ENCODE peak calls at places on chromosomes 11 and 22, in six cellular contexts. One of them, this sample, is unnamed.
A peak's percentile ranks its signal among the peaks of the same experiment; 100 is the strongest.

GRCh38 chr22:19848298-19849224 is 6.1 kb downstream of the GNB1L start:
- DNase-seq in body of pancreas: peak; percentile 66
- DNase-seq in left ventricle myocardium inferior: no peak
- DNase-seq in ovary: no peak
- DNase-seq in endodermal cell: peak; percentile 47
- DNase-seq in effector memory CD4-positive, alpha-beta T cell: no peak
- DNase-seq in this sample: peak; percentile 85

GRCh38 chr11:38384568-38384967 is 1786.5 kb upstream of the RAG2 start:
- DNase-seq in effector memory CD4-positive, alpha-beta T cell: no peak
- DNase-seq in body of pancreas: no peak
- DNase-seq in left ventricle myocardium inferior: no peak
- DNase-seq in endodermal cell: no peak
- DNase-seq in ovary: no peak
- DNase-seq in this sample: no peak

GRCh38 chr22:24201681-24202590 is 20.6 kb downstream of the SUSD2 start:
- DNase-seq in body of pancreas: no peak
- DNase-seq in effector memory CD4-positive, alpha-beta T cell: no peak
- DNase-seq in left ventricle myocardium inferior: no peak
- DNase-seq in endodermal cell: no peak
- DNase-seq in ovary: no peak
- DNase-seq in this sample: no peak

GRCh38 chr11:32154275-32154674 is 63.4 kb downstream of the RCN1 start:
- DNase-seq in left ventricle myocardium inferior: no peak
- DNase-seq in effector memory CD4-positive, alpha-beta T cell: no peak
- DNase-seq in endodermal cell: no peak
- DNase-seq in body of pancreas: no peak
- DNase-seq in ovary: no peak
- DNase-seq in this sample: no peak

GRCh38 chr11:111823131-111823530 is 48.2 kb downstream of the ALG9 start:
- DNase-seq in endodermal cell: no peak
- DNase-seq in effector memory CD4-positive, alpha-beta T cell: no peak
- DNase-seq in ovary: no peak
- DNase-seq in left ventricle myocardium inferior: no peak
- DNase-seq in body of pancreas: no peak
- DNase-seq in this sample: no peak

GRCh38 chr22:48853627-48854240 is 973.9 kb downstream of the BRD1 start:
- DNase-seq in endodermal cell: no peak
- DNase-seq in left ventricle myocardium inferior: no peak
- DNase-seq in effector memory CD4-positive, alpha-beta T cell: no peak
- DNase-seq in body of pancreas: no peak
- DNase-seq in ovary: no peak
- DNase-seq in this sample: peak; percentile 13

GRCh38 chr11:45801723-45802315 is 3.1 kb upstream of the SLC35C1 start:
- DNase-seq in ovary: no peak
- DNase-seq in left ventricle myocardium inferior: no peak
- DNase-seq in body of pancreas: no peak
- DNase-seq in endodermal cell: no peak
- DNase-seq in effector memory CD4-positive, alpha-beta T cell: no peak
- DNase-seq in this sample: no peak

GRCh38 chr11:17529814-17530162 is 14.4 kb downstream of the USH1C start:
- DNase-seq in endodermal cell: no peak
- DNase-seq in effector memory CD4-positive, alpha-beta T cell: no peak
- DNase-seq in body of pancreas: no peak
- DNase-seq in left ventricle myocardium inferior: no peak
- DNase-seq in ovary: no peak
- DNase-seq in this sample: no peak

GRCh38 chr11:35303596-35304392 is 115.6 kb downstream of the SLC1A2 start:
- DNase-seq in body of pancreas: peak; percentile 59
- DNase-seq in effector memory CD4-positive, alpha-beta T cell: no peak
- DNase-seq in ovary: peak; percentile 59
- DNase-seq in left ventricle myocardium inferior: no peak
- DNase-seq in endodermal cell: no peak
- DNase-seq in this sample: peak; percentile 66

GRCh38 chr11:3155216-3155615 is 9.9 kb downstream of the OSBPL5 start:
- DNase-seq in effector memory CD4-positive, alpha-beta T cell: no peak
- DNase-seq in left ventricle myocardium inferior: peak; percentile 16
- DNase-seq in body of pancreas: no peak
- DNase-seq in endodermal cell: no peak
- DNase-seq in ovary: no peak
- DNase-seq in this sample: peak; percentile 13

GRCh38 chr11:3156661-3157311 is 8.3 kb downstream of the OSBPL5 start:
- DNase-seq in ovary: no peak
- DNase-seq in endodermal cell: no peak
- DNase-seq in effector memory CD4-positive, alpha-beta T cell: no peak
- DNase-seq in body of pancreas: no peak
- DNase-seq in left ventricle myocardium inferior: peak; percentile 13
- DNase-seq in this sample: peak; percentile 37

GRCh38 chr11:3157381-3158130 is 7.6 kb downstream of the OSBPL5 start:
- DNase-seq in effector memory CD4-positive, alpha-beta T cell: no peak
- DNase-seq in endodermal cell: no peak
- DNase-seq in ovary: no peak
- DNase-seq in body of pancreas: no peak
- DNase-seq in left ventricle myocardium inferior: peak; percentile 14
- DNase-seq in this sample: peak; percentile 48

GRCh38 chr11:3155691-3156258 is 9.3 kb downstream of the OSBPL5 start:
- DNase-seq in left ventricle myocardium inferior: peak; percentile 20
- DNase-seq in effector memory CD4-positive, alpha-beta T cell: no peak
- DNase-seq in ovary: no peak
- DNase-seq in body of pancreas: no peak
- DNase-seq in endodermal cell: no peak
- DNase-seq in this sample: peak; percentile 12

GRCh38 chr11:3156282-3156660 is 8.8 kb downstream of the OSBPL5 start:
- DNase-seq in ovary: no peak
- DNase-seq in left ventricle myocardium inferior: peak; percentile 19
- DNase-seq in endodermal cell: no peak
- DNase-seq in body of pancreas: peak; percentile 5
- DNase-seq in effector memory CD4-positive, alpha-beta T cell: no peak
- DNase-seq in this sample: no peak
- H3K4me1 ChIP-seq in ovary: peaks cover 22% of the 10 kb centered on the region
- H3K4me1 ChIP-seq in left ventricle myocardium inferior: peaks cover 95% of the 10 kb centered on the region
- H3K4me1 ChIP-seq in endodermal cell: peaks cover 5% of the 10 kb centered on the region
- H3K4me1 ChIP-seq in body of pancreas: peaks cover 34% of the 10 kb centered on the region
- H3K4me1 ChIP-seq in effector memory CD4-positive, alpha-beta T cell: no peaks in the 10 kb centered on the region
- H3K4me1 ChIP-seq in this sample: no peaks in the 10 kb centered on the region

GRCh38 chr22:29340566-29340965 is 25.1 kb upstream of the RASL10A start:
- DNase-seq in effector memory CD4-positive, alpha-beta T cell: no peak
- DNase-seq in endodermal cell: no peak
- DNase-seq in ovary: no peak
- DNase-seq in left ventricle myocardium inferior: no peak
- DNase-seq in body of pancreas: no peak
- DNase-seq in this sample: no peak
- H3K36me3 ChIP-seq in effector memory CD4-positive, alpha-beta T cell: peaks cover 80% of the 10 kb centered on the region
- H3K36me3 ChIP-seq in endodermal cell: peaks cover 63% of the 10 kb centered on the region
- H3K36me3 ChIP-seq in ovary: no peaks in the 10 kb centered on the region
- H3K36me3 ChIP-seq in left ventricle myocardium inferior: peaks cover 74% of the 10 kb centered on the region
- H3K36me3 ChIP-seq in body of pancreas: peaks cover 26% of the 10 kb centered on the region
- H3K36me3 ChIP-seq in this sample: peaks cover 9% of the 10 kb centered on the region

DNA sequence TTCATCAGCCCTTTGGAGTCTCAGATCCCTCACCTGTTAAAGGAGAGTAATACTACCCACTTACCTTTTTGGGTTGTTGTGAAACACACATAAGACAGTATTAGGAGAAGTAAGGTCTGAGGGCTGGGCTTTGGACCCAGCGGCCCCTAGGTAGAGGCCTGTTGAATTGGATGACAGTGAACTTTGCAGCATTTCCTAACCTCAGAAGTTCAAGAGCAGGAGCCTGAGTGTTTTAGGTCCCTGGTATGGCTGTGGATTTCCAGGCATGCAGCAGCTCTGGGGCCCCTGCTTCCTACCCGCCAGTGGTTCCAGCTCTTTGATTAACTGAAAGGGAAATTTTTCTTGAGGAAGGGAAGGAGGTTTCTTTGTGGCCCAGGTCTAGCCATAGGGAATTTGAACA is 58.9 kb downstream of the TEAD1 start:
- DNase-seq in ovary: no peak
- DNase-seq in body of pancreas: no peak
- DNase-seq in effector memory CD4-positive, alpha-beta T cell: no peak
- DNase-seq in endodermal cell: no peak
- DNase-seq in left ventricle myocardium inferior: no peak
- DNase-seq in this sample: no peak
- H3K4me1 ChIP-seq in ovary: peaks cover 4% of the 10 kb centered on the region
- H3K4me1 ChIP-seq in body of pancreas: peaks cover 4% of the 10 kb centered on the region
- H3K4me1 ChIP-seq in effector memory CD4-positive, alpha-beta T cell: no peaks in the 10 kb centered on the region
- H3K4me1 ChIP-seq in endodermal cell: peaks cover 24% of the 10 kb centered on the region
- H3K4me1 ChIP-seq in left ventricle myocardium inferior: peaks cover 44% of the 10 kb centered on the region
- H3K4me1 ChIP-seq in this sample: no peaks in the 10 kb centered on the region

DNA sequence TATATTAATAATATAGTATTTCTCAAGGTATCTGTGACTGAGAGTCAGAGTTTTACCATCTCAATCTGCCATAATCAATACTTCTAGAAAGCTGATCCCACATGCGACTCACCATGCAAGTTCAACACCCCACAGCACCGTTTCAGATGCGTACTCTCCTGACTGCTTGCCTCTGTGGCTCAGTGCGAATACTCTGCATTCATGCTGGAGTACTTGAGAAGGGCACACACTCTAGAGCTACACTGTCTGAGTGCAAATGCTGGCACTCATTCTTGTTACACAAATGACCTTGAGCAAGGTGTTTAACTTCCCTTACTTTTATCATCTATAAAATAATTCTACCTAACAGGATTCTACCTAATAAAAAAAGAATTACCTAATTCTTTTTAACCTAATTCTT is 12.5 kb downstream of the SNU13 start:
- DNase-seq in endodermal cell: no peak
- DNase-seq in effector memory CD4-positive, alpha-beta T cell: no peak
- DNase-seq in ovary: no peak
- DNase-seq in left ventricle myocardium inferior: no peak
- DNase-seq in body of pancreas: no peak
- DNase-seq in this sample: no peak
- H3K36me3 ChIP-seq in endodermal cell: peaks cover 61% of the 10 kb centered on the region
- H3K36me3 ChIP-seq in effector memory CD4-positive, alpha-beta T cell: peaks cover 62% of the 10 kb centered on the region
- H3K36me3 ChIP-seq in ovary: no peaks in the 10 kb centered on the region
- H3K36me3 ChIP-seq in left ventricle myocardium inferior: peaks cover 52% of the 10 kb centered on the region
- H3K36me3 ChIP-seq in body of pancreas: peaks cover 19% of the 10 kb centered on the region
- H3K36me3 ChIP-seq in this sample: peaks cover 30% of the 10 kb centered on the region

GRCh38 chr22:41838842-41839618 is 6.1 kb downstream of the SREBF2 start:
- DNase-seq in body of pancreas: no peak
- DNase-seq in left ventricle myocardium inferior: no peak
- DNase-seq in ovary: no peak
- DNase-seq in effector memory CD4-positive, alpha-beta T cell: no peak
- DNase-seq in endodermal cell: no peak
- DNase-seq in this sample: no peak
- H3K4me1 ChIP-seq in body of pancreas: peaks cover 56% of the 10 kb centered on the region
- H3K4me1 ChIP-seq in left ventricle myocardium inferior: peaks cover 82% of the 10 kb centered on the region
- H3K4me1 ChIP-seq in ovary: peaks cover 7% of the 10 kb centered on the region
- H3K4me1 ChIP-seq in effector memory CD4-positive, alpha-beta T cell: peaks cover 3% of the 10 kb centered on the region
- H3K4me1 ChIP-seq in endodermal cell: peaks cover 6% of the 10 kb centered on the region
- H3K4me1 ChIP-seq in this sample: peaks cover 31% of the 10 kb centered on the region

GRCh38 chr11:71502871-71503435 is 24.1 kb upstream of the KRTAP5-7 start:
- DNase-seq in effector memory CD4-positive, alpha-beta T cell: no peak
- DNase-seq in ovary: no peak
- DNase-seq in endodermal cell: no peak
- DNase-seq in body of pancreas: no peak
- DNase-seq in left ventricle myocardium inferior: no peak
- DNase-seq in this sample: no peak

GRCh38 chr11:71502026-71502425 is 25.0 kb upstream of the KRTAP5-7 start:
- DNase-seq in effector memory CD4-positive, alpha-beta T cell: no peak
- DNase-seq in ovary: no peak
- DNase-seq in endodermal cell: peak; percentile 36
- DNase-seq in body of pancreas: no peak
- DNase-seq in left ventricle myocardium inferior: no peak
- DNase-seq in this sample: no peak

GRCh38 chr11:71500601-71501021 is 26.5 kb upstream of the KRTAP5-7 start:
- DNase-seq in endodermal cell: no peak
- DNase-seq in effector memory CD4-positive, alpha-beta T cell: no peak
- DNase-seq in ovary: no peak
- DNase-seq in body of pancreas: no peak
- DNase-seq in left ventricle myocardium inferior: peak; percentile 36
- DNase-seq in this sample: peak; percentile 91

GRCh38 chr11:71499546-71499945 is 27.5 kb upstream of the KRTAP5-7 start:
- DNase-seq in endodermal cell: no peak
- DNase-seq in body of pancreas: no peak
- DNase-seq in ovary: no peak
- DNase-seq in left ventricle myocardium inferior: no peak
- DNase-seq in effector memory CD4-positive, alpha-beta T cell: no peak
- DNase-seq in this sample: no peak

GRCh38 chr11:71501071-71501985 is 25.7 kb upstream of the KRTAP5-7 start:
- DNase-seq in effector memory CD4-positive, alpha-beta T cell: no peak
- DNase-seq in body of pancreas: no peak
- DNase-seq in ovary: no peak
- DNase-seq in left ventricle myocardium inferior: no peak
- DNase-seq in endodermal cell: no peak
- DNase-seq in this sample: no peak
- H3K36me3 ChIP-seq in effector memory CD4-positive, alpha-beta T cell: peaks cover 60% of the 10 kb centered on the region
- H3K36me3 ChIP-seq in body of pancreas: peaks cover 26% of the 10 kb centered on the region
- H3K36me3 ChIP-seq in ovary: no peaks in the 10 kb centered on the region
- H3K36me3 ChIP-seq in left ventricle myocardium inferior: peaks cover 63% of the 10 kb centered on the region
- H3K36me3 ChIP-seq in endodermal cell: peaks cover 32% of the 10 kb centered on the region
- H3K36me3 ChIP-seq in this sample: peaks cover 2% of the 10 kb centered on the region

GRCh38 chr11:13152736-13153541 is 124.7 kb upstream of the BMAL1 start:
- DNase-seq in effector memory CD4-positive, alpha-beta T cell: no peak
- DNase-seq in endodermal cell: no peak
- DNase-seq in ovary: no peak
- DNase-seq in body of pancreas: no peak
- DNase-seq in left ventricle myocardium inferior: no peak
- DNase-seq in this sample: no peak
- H3K4me1 ChIP-seq in effector memory CD4-positive, alpha-beta T cell: no peaks in the 10 kb centered on the region
- H3K4me1 ChIP-seq in endodermal cell: no peaks in the 10 kb centered on the region
- H3K4me1 ChIP-seq in ovary: no peaks in the 10 kb centered on the region
- H3K4me1 ChIP-seq in body of pancreas: no peaks in the 10 kb centered on the region
- H3K4me1 ChIP-seq in left ventricle myocardium inferior: no peaks in the 10 kb centered on the region
- H3K4me1 ChIP-seq in this sample: no peaks in the 10 kb centered on the region

GRCh38 chr11:83408946-83409345 is 122.8 kb upstream of the CCDC90B start:
- DNase-seq in endodermal cell: no peak
- DNase-seq in left ventricle myocardium inferior: no peak
- DNase-seq in ovary: no peak
- DNase-seq in body of pancreas: no peak
- DNase-seq in effector memory CD4-positive, alpha-beta T cell: no peak
- DNase-seq in this sample: no peak
- H3K36me3 ChIP-seq in endodermal cell: no peaks in the 10 kb centered on the region
- H3K36me3 ChIP-seq in left ventricle myocardium inferior: no peaks in the 10 kb centered on the region
- H3K36me3 ChIP-seq in ovary: no peaks in the 10 kb centered on the region
- H3K36me3 ChIP-seq in body of pancreas: no peaks in the 10 kb centered on the region
- H3K36me3 ChIP-seq in effector memory CD4-positive, alpha-beta T cell: no peaks in the 10 kb centered on the region
- H3K36me3 ChIP-seq in this sample: no peaks in the 10 kb centered on the region